ENCODE peak calls at places on chromosome 21, in four cellular contexts. One of them, this sample, is unnamed.

GRCh38 chr21:21000576-21001175 is 2.5 kb downstream of the NCAM2 start:
- DNase-seq in activated CD4-positive, CD25-positive, alpha-beta regulatory T cell treated with anti-CD3 and anti-CD28 coated beads, Interleukin-2, amount 50 U/mL, for 16 hours: no peak
- DNase-seq in NCI-H460: no peak
- DNase-seq in tibial artery: no peak
- DNase-seq in this sample: no peak

GRCh38 chr21:34843562-34843961 is 174.8 kb downstream of the CLIC6 start:
- DNase-seq in activated CD4-positive, CD25-positive, alpha-beta regulatory T cell treated with anti-CD3 and anti-CD28 coated beads, Interleukin-2, amount 50 U/mL, for 16 hours: no peak
- DNase-seq in NCI-H460: no peak
- DNase-seq in tibial artery: no peak
- DNase-seq in this sample: no peak

GRCh38 chr21:37886120-37886519 is 30.1 kb downstream of the KCNJ6 start:
- DNase-seq in activated CD4-positive, CD25-positive, alpha-beta regulatory T cell treated with anti-CD3 and anti-CD28 coated beads, Interleukin-2, amount 50 U/mL, for 16 hours: no peak
- DNase-seq in NCI-H460: no peak
- DNase-seq in tibial artery: no peak
- DNase-seq in this sample: no peak

GRCh38 chr21:46055863-46056281 is 42.0 kb upstream of the COL6A2 start:
- DNase-seq in activated CD4-positive, CD25-positive, alpha-beta regulatory T cell treated with anti-CD3 and anti-CD28 coated beads, Interleukin-2, amount 50 U/mL, for 16 hours: no peak
- DNase-seq in NCI-H460: no peak
- DNase-seq in tibial artery: no peak
- DNase-seq in this sample: no peak

GRCh38 chr21:44749759-44750674 is 38.6 kb upstream of the TSPEAR start:
- DNase-seq in activated CD4-positive, CD25-positive, alpha-beta regulatory T cell treated with anti-CD3 and anti-CD28 coated beads, Interleukin-2, amount 50 U/mL, for 16 hours: no peak
- DNase-seq in NCI-H460: no peak
- DNase-seq in tibial artery: no peak
- DNase-seq in this sample: no peak

GRCh38 chr21:24428539-24429186 is 1178.6 kb downstream of the MRPL39 start:
- DNase-seq in activated CD4-positive, CD25-positive, alpha-beta regulatory T cell treated with anti-CD3 and anti-CD28 coated beads, Interleukin-2, amount 50 U/mL, for 16 hours: no peak
- DNase-seq in NCI-H460: peak; percentile 2
- DNase-seq in tibial artery: no peak
- DNase-seq in this sample: no peak

GRCh38 chr21:41133896-41134522 is 34.0 kb upstream of the BACE2 start:
- DNase-seq in activated CD4-positive, CD25-positive, alpha-beta regulatory T cell treated with anti-CD3 and anti-CD28 coated beads, Interleukin-2, amount 50 U/mL, for 16 hours: no peak
- DNase-seq in NCI-H460: peak; percentile 37
- DNase-seq in tibial artery: no peak
- DNase-seq in this sample: peak; percentile 45

GRCh38 chr21:36478207-36478701 is 1.7 kb downstream of the CLDN14 start:
- DNase-seq in activated CD4-positive, CD25-positive, alpha-beta regulatory T cell treated with anti-CD3 and anti-CD28 coated beads, Interleukin-2, amount 50 U/mL, for 16 hours: no peak
- DNase-seq in NCI-H460: no peak
- DNase-seq in tibial artery: no peak
- DNase-seq in this sample: no peak

GRCh38 chr21:46188226-46189212 is 4.3 kb upstream of the SPATC1L start:
- DNase-seq in activated CD4-positive, CD25-positive, alpha-beta regulatory T cell treated with anti-CD3 and anti-CD28 coated beads, Interleukin-2, amount 50 U/mL, for 16 hours: no peak
- DNase-seq in NCI-H460: peak; percentile 30
- DNase-seq in tibial artery: no peak
- DNase-seq in this sample: no peak

GRCh38 chr21:36563301-36563926 is 83.5 kb upstream of the CLDN14 start:
- DNase-seq in activated CD4-positive, CD25-positive, alpha-beta regulatory T cell treated with anti-CD3 and anti-CD28 coated beads, Interleukin-2, amount 50 U/mL, for 16 hours: no peak
- DNase-seq in NCI-H460: no peak
- DNase-seq in tibial artery: no peak
- DNase-seq in this sample: no peak

GRCh38 chr21:35428041-35428400 is 378.9 kb upstream of the RUNX1 start:
- DNase-seq in activated CD4-positive, CD25-positive, alpha-beta regulatory T cell treated with anti-CD3 and anti-CD28 coated beads, Interleukin-2, amount 50 U/mL, for 16 hours: no peak
- DNase-seq in NCI-H460: no peak
- DNase-seq in tibial artery: no peak
- DNase-seq in this sample: no peak

GRCh38 chr21:25999935-26000582 is 170.5 kb downstream of the APP start:
- DNase-seq in activated CD4-positive, CD25-positive, alpha-beta regulatory T cell treated with anti-CD3 and anti-CD28 coated beads, Interleukin-2, amount 50 U/mL, for 16 hours: no peak
- DNase-seq in NCI-H460: no peak
- DNase-seq in tibial artery: no peak
- DNase-seq in this sample: no peak

GRCh38 chr21:27164208-27165172 is 197.6 kb upstream of the ADAMTS5 start:
- DNase-seq in activated CD4-positive, CD25-positive, alpha-beta regulatory T cell treated with anti-CD3 and anti-CD28 coated beads, Interleukin-2, amount 50 U/mL, for 16 hours: no peak
- DNase-seq in NCI-H460: no peak
- DNase-seq in tibial artery: no peak
- DNase-seq in this sample: no peak

GRCh38 chr21:40117236-40117635 is 250.0 kb downstream of the PCP4 start:
- DNase-seq in activated CD4-positive, CD25-positive, alpha-beta regulatory T cell treated with anti-CD3 and anti-CD28 coated beads, Interleukin-2, amount 50 U/mL, for 16 hours: no peak
- DNase-seq in NCI-H460: no peak
- DNase-seq in tibial artery: no peak
- DNase-seq in this sample: no peak

GRCh38 chr21:35223480-35224156 is 174.5 kb upstream of the RUNX1 start:
- DNase-seq in activated CD4-positive, CD25-positive, alpha-beta regulatory T cell treated with anti-CD3 and anti-CD28 coated beads, Interleukin-2, amount 50 U/mL, for 16 hours: no peak
- DNase-seq in NCI-H460: no peak
- DNase-seq in tibial artery: no peak
- DNase-seq in this sample: no peak

GRCh38 chr21:45333583-45334121 is 46.0 kb upstream of the POFUT2 start:
- DNase-seq in activated CD4-positive, CD25-positive, alpha-beta regulatory T cell treated with anti-CD3 and anti-CD28 coated beads, Interleukin-2, amount 50 U/mL, for 16 hours: no peak
- DNase-seq in NCI-H460: no peak
- DNase-seq in tibial artery: no peak
- DNase-seq in this sample: no peak

GRCh38 chr21:30223596-30223995 is 7.7 kb upstream of the CLDN8 start:
- DNase-seq in activated CD4-positive, CD25-positive, alpha-beta regulatory T cell treated with anti-CD3 and anti-CD28 coated beads, Interleukin-2, amount 50 U/mL, for 16 hours: no peak
- DNase-seq in NCI-H460: no peak
- DNase-seq in tibial artery: no peak
- DNase-seq in this sample: no peak

GRCh38 chr21:35138665-35139381 is 89.7 kb upstream of the RUNX1 start:
- DNase-seq in activated CD4-positive, CD25-positive, alpha-beta regulatory T cell treated with anti-CD3 and anti-CD28 coated beads, Interleukin-2, amount 50 U/mL, for 16 hours: peak; percentile 23
- DNase-seq in NCI-H460: no peak
- DNase-seq in tibial artery: no peak
- DNase-seq in this sample: no peak

GRCh38 chr21:38424333-38424732 is 73.9 kb downstream of the ERG start:
- DNase-seq in activated CD4-positive, CD25-positive, alpha-beta regulatory T cell treated with anti-CD3 and anti-CD28 coated beads, Interleukin-2, amount 50 U/mL, for 16 hours: no peak
- DNase-seq in NCI-H460: no peak
- DNase-seq in tibial artery: no peak
- DNase-seq in this sample: no peak

This sample was measured in tibial nerve.